ENCODE peak calls at places on chromosomes 12 and 14, in four cellular contexts. W, N, E and D are unnamed samples.

GRCh38 chr14:68979722-68980552 is 835 bp upstream of the ACTN1 start:
- DNase-seq in W (peak; percentile 74), N (no peak), E (peak; percentile 86), D (peak; percentile 57)

GRCh38 chr12:61412209-61412608 is 848.0 kb upstream of the USP15 start:
- DNase-seq in W (no peak), N (no peak), E (no peak), D (no peak)

GRCh38 chr12:57611810-57612710 is 825 bp downstream of the ARHGEF25 start:
- DNase-seq in W (no peak), N (no peak), E (no peak), D (peak; percentile 86)

GRCh38 chr12:53049582-53050318 is at the start of gene TNS2:
- DNase-seq in W (peak; percentile 61), N (no peak), E (peak; percentile 62), D (peak; percentile 70)

GRCh38 chr12:2853626-2854025 is 3.2 kb downstream of the TEX52 start:
- DNase-seq in W (peak; percentile 92), N (peak; percentile 15), E (peak; percentile 90), D (peak; percentile 81)

GRCh38 chr12:3473171-3473570 is 17.8 kb upstream of the PRMT8 start:
- DNase-seq in W (no peak), N (no peak), E (no peak), D (no peak)

GRCh38 chr14:52348796-52349195 is 34.7 kb downstream of the PTGER2 start:
- DNase-seq in W (peak; percentile 87), N (no peak), E (no peak), D (no peak)

GRCh38 chr12:11746024-11746771 is 96.7 kb downstream of the ETV6 start:
- DNase-seq in W (peak; percentile 26), N (no peak), E (no peak), D (no peak)

GRCh38 chr14:75205586-75205985 is 29.2 kb upstream of the TMED10 start:
- DNase-seq in W (peak; percentile 81), N (no peak), E (no peak), D (no peak)

GRCh38 chr12:52056801-52057613 is 5.8 kb downstream of the NR4A1 start:
- DNase-seq in W (peak; percentile 83), N (no peak), E (no peak), D (no peak)

GRCh38 chr12:16588812-16589211 is 17.1 kb downstream of the LMO3 start:
- DNase-seq in W (no peak), N (no peak), E (no peak), D (no peak)

GRCh38 chr14:50559990-50560928 is at the start of gene ATL1:
- DNase-seq in W (peak; percentile 91), N (peak; percentile 16), E (peak; percentile 89), D (peak; percentile 74)

GRCh38 chr12:49789992-49790391 is 38.2 kb downstream of the NCKAP5L start:
- DNase-seq in W (no peak), N (no peak), E (no peak), D (no peak)

GRCh38 chr14:54348923-54349615 is 47.7 kb upstream of the CDKN3 start:
- DNase-seq in W (peak; percentile 84), N (no peak), E (no peak), D (peak; percentile 17)

GRCh38 chr12:115023279-115023678 is 339.3 kb upstream of the TBX3 start:
- DNase-seq in W (peak; percentile 32), N (no peak), E (no peak), D (no peak)

GRCh38 chr12:11228268-11228879 is 41.1 kb downstream of the PRB3 start:
- DNase-seq in W (peak; percentile 65), N (no peak), E (peak; percentile 77), D (peak; percentile 56)

GRCh38 chr12:103975368-103975767 is 9.7 kb downstream of the TDG start:
- DNase-seq in W (no peak), N (no peak), E (no peak), D (no peak)